ENCODE peak calls at places on chromosome 7, in six cellular contexts. W is AG04450, Q is body of pancreas, K is Panc1, T is AG10803, P is heart left ventricle. Y is an unnamed sample.

GRCh38 chr7:29193316-29194205 is 1.0 kb upstream of the CHN2 start:
- DNase-seq in Q (peak; percentile 59), T (no peak), W (no peak), K (no peak), P (no peak), Y (no peak)

GRCh38 chr7:148704189-148704588 is 5.5 kb downstream of the CUL1 start:
- DNase-seq in P (no peak), Q (no peak), W (no peak), K (no peak), T (no peak), Y (no peak)

GRCh38 chr7:130719550-130719949 is 14.5 kb downstream of the KLF14 start:
- DNase-seq in Q (no peak), P (no peak), K (no peak), T (no peak), W (no peak), Y (no peak)

GRCh38 chr7:154917214-154918160 is 85.4 kb downstream of the PAXIP1 start:
- DNase-seq in W (no peak), T (no peak), Q (no peak), K (no peak), P (no peak), Y (no peak)

GRCh38 chr7:127387974-127388373 is 4.5 kb downstream of the ZNF800 start:
- DNase-seq in T (peak; percentile 15), W (no peak), Q (no peak), P (no peak), K (no peak), Y (no peak)

GRCh38 chr7:55516399-55516798 is 55.9 kb downstream of the VOPP1 start:
- DNase-seq in W (no peak), T (no peak), K (no peak), P (no peak), Q (no peak), Y (no peak)

GRCh38 chr7:131302876-131303707 is 24.6 kb upstream of the MKLN1 start:
- DNase-seq in W (no peak), T (peak; percentile 16), P (no peak), K (no peak), Q (peak; percentile 71), Y (peak; percentile 50)

GRCh38 chr7:39688611-39689485 is 65.5 kb downstream of the RALA start:
- DNase-seq in Q (no peak), W (no peak), K (no peak), P (no peak), T (peak; percentile 46), Y (peak; percentile 16)

GRCh38 chr7:510061-510481 is 9.6 kb downstream of the PDGFA start:
- DNase-seq in Q (peak; percentile 5), P (peak; percentile 51), W (no peak), T (no peak), K (no peak), Y (no peak)

GRCh38 chr7:27346531-27347260 is 104.1 kb downstream of the EVX1 start:
- DNase-seq in P (no peak), K (peak; percentile 38), T (peak; percentile 77), Q (peak; percentile 61), W (peak; percentile 34), Y (peak; percentile 91)

GRCh38 chr7:116918744-116919143 is 34.6 kb upstream of the ST7 start:
- DNase-seq in K (no peak), W (no peak), Q (no peak), T (peak; percentile 29), P (no peak), Y (no peak)

GRCh38 chr7:69780377-69780776 is 182.1 kb downstream of the AUTS2 start:
- DNase-seq in T (peak; percentile 60), W (no peak), P (no peak), Q (no peak), K (no peak), Y (no peak)

GRCh38 chr7:141238546-141239218 is 164.8 kb downstream of the TMEM178B start:
- DNase-seq in W (no peak), Q (no peak), K (no peak), T (no peak), P (no peak), Y (no peak)

GRCh38 chr7:100895956-100896742 is 461 bp upstream of the ACHE start:
- DNase-seq in T (no peak), Q (peak; percentile 73), P (peak; percentile 76), K (no peak), W (no peak), Y (peak; percentile 37)

GRCh38 chr7:82506702-82507101 is 63.1 kb upstream of the CACNA2D1 start:
- DNase-seq in Q (no peak), K (no peak), T (peak; percentile 4), W (peak; percentile 3), P (no peak), Y (peak; percentile 16)

GRCh38 chr7:33550979-33551378 is 354.4 kb upstream of the BMPER start:
- DNase-seq in K (no peak), P (no peak), T (no peak), W (no peak), Q (no peak), Y (no peak)

GRCh38 chr7:84638339-84638697 is 443.7 kb upstream of the SEMA3A start:
- DNase-seq in W (no peak), T (no peak), K (no peak), Q (no peak), P (no peak), Y (no peak)

GRCh38 chr7:54629771-54630170 is 87.6 kb downstream of the VSTM2A start:
- DNase-seq in P (no peak), T (no peak), W (no peak), Q (no peak), K (no peak), Y (no peak)

GRCh38 chr7:2774935-2775334 is 69.2 kb downstream of the GNA12 start:
- DNase-seq in P (no peak), T (no peak), Q (no peak), W (no peak), K (no peak), Y (no peak)

DNA sequence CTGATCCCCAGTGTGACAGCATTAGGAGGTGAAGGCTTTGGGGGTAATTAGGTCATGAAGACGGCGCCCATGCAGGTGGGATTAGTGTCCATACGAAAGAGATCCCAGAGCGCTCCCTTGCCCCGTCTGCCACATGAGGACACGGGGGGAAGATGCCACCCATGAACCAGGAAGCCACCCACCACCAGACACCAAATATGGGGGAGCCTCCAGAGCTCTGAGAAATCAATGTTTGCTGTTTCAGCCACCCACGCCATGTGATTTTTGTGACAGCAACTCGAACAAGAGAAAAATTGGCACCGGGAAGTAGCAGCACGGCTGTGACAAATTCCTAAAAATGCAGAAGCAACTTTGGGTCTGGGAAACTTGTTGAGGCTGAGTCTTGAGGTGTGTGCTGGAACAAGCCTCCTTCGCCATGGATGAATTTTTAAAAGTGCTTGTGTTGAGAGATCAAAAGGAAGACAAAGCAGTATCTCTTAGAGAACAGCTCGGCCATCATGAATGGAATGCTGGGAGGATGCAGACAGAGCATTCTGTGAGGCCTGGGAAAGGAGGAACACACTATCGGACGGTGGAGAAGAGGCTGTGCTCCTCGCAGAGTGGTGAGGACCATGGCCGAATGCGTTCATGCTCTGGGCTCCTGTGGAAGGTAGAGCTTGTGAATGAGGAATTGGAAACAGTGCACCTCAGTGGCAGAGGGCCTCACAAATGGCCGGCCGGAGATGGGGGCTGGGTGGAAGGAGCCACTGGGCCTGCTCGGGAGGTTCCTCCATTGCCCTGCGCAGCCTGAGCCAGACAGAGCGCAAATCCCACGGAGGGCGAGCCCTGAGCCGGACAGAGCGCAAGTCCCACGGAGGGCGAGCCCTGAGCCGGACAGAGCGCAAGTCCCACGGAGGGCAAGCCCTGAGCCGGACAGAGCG is 277.5 kb downstream of the PTPRN2 start:
- DNase-seq in K (no peak), P (no peak), Q (no peak), W (no peak), T (no peak), Y (no peak)
- TF ChIP-seq CTCF in K (no peak), P (no peak), Q (no peak), W (no peak), T (no peak), Y (no peak)

GRCh38 chr7:47535033-47535703 is 46.7 kb downstream of the TNS3 start:
- DNase-seq in P (no peak), W (no peak), Q (no peak), K (no peak), T (peak; percentile 62), Y (no peak)
- TF ChIP-seq CTCF in P (no peak), W (no peak), Q (no peak), K (no peak), T (no peak), Y (no peak)

DNA sequence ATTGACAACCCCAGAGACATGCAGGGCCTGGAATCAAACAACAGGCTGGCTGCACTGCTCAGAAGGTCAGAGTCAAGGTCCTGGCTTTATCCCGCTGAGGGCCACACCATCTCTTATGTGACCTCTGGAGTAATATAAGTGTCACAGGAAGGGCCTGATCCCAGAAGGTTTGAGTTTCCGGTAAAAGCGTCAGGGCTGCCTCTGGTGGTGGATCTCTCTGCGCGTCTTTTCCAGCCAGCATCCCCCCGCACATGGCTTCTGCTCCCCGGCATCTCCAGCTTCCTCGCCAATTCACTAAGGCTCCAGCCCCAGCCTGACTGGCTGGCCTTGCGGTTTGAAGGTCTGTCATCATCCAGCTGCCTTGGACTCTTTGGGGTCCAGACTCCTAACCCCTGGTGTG is 54.2 kb downstream of the SNX10 start:
- DNase-seq in K (no peak), W (no peak), P (no peak), Q (no peak), T (no peak), Y (no peak)
- TF ChIP-seq CTCF in K (no peak), W (no peak), P (no peak), Q (no peak), T (no peak), Y (no peak)

DNA sequence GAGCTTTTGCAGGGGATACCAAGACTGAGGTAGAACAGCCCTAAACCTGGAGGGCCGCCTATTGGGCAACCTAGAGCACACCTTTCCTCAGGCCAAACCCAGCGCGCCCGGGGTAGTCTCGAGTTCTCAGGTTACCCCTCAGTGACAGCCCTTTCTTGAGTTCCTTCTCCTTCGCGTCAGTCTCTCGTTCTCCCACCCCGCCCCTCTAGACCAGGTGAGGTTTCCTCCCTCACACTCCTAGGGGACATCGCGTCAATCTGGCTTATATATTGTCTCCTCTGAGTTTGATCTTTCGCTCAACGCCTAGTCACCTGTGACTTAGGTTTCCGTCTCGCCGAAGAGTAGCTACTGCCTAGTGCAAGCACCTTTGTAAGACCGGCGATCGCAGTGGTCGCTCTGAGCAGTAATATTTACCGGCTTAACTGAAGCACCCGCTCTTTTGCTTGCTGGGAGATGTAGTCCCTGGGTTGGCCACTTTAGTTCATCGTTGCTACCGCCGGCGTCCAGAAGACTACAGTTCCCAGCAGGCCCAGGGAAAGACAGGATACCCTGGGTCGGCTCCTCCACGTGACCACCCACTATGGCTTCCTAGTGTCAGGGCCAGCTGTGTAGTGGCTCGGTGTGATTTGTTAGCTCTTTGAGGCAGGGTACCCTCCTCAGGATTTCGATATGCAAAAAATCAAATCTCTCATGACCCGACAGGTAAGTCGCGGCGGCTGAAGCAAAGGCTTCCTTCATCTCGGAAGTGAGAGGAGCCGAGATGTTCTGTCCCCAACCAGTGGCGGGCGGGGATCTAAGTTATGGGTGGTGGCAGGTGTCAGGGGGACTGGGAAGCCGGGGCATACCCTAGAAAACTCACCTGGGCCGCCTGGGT is at the start of gene VPS50:
- DNase-seq in Q (peak; percentile 98), W (peak; percentile 89), K (peak; percentile 99), T (peak; percentile 94), P (peak; percentile 92), Y (peak; percentile 94)
- TF ChIP-seq CTCF in Q (no peak), W (no peak), K (no peak), T (no peak), P (no peak), Y (no peak)

GRCh38 chr7:99010281-99010680 is 131.9 kb downstream of the TRRAP start:
- DNase-seq in P (no peak), W (no peak), T (peak; percentile 15), K (no peak), Q (no peak), Y (no peak)
- TF ChIP-seq CTCF in P (no peak), W (no peak), T (no peak), K (no peak), Q (no peak), Y (no peak)

GRCh38 chr7:143395187-143396149 is 13.2 kb downstream of the EPHA1 start:
- DNase-seq in P (no peak), Q (no peak), K (no peak), W (no peak), T (no peak), Y (no peak)
- TF ChIP-seq CTCF in P (peak; percentile 12), Q (no peak), K (no peak), W (peak; percentile 28), T (peak; percentile 15), Y (no peak)

Y was measured in Calu3.